ENCODE peak calls at places on chromosomes 1 and 21, in four cellular contexts. One of them, this sample, is unnamed.

GRCh38 chr21:45975017-45975595 is 6.5 kb upstream of the COL6A1 start:
- DNase-seq in HepG2: no peak
- DNase-seq in K562: no peak
- DNase-seq in GM12878: no peak
- DNase-seq in this sample: no peak

GRCh38 chr1:18211764-18212163 is 104.2 kb downstream of the IGSF21 start:
- DNase-seq in HepG2: no peak
- DNase-seq in K562: no peak
- DNase-seq in GM12878: no peak
- DNase-seq in this sample: no peak

GRCh38 chr1:243508303-243508713 is 252.5 kb downstream of the SDCCAG8 start:
- DNase-seq in HepG2: no peak
- DNase-seq in K562: no peak
- DNase-seq in GM12878: no peak
- DNase-seq in this sample: no peak

GRCh38 chr1:247322849-247323586 is 8.6 kb downstream of the ZNF496 start:
- DNase-seq in HepG2: no peak
- DNase-seq in K562: no peak
- DNase-seq in GM12878: no peak
- DNase-seq in this sample: no peak

GRCh38 chr1:109482796-109483638 is 688 bp upstream of the ATXN7L2 start:
- DNase-seq in HepG2: no peak
- DNase-seq in K562: peak
- DNase-seq in GM12878: no peak
- DNase-seq in this sample: peak

GRCh38 chr1:227894306-227894721 is 53.4 kb downstream of the WNT9A start:
- DNase-seq in HepG2: no peak
- DNase-seq in K562: no peak
- DNase-seq in GM12878: no peak
- DNase-seq in this sample: no peak

GRCh38 chr21:39390212-39390765 is 41.4 kb upstream of the HMGN1 start:
- DNase-seq in HepG2: no peak
- DNase-seq in K562: no peak
- DNase-seq in GM12878: no peak
- DNase-seq in this sample: no peak

GRCh38 chr1:24156542-24157260 is 13.8 kb upstream of the IL22RA1 start:
- DNase-seq in HepG2: no peak
- DNase-seq in K562: no peak
- DNase-seq in GM12878: no peak
- DNase-seq in this sample: no peak

GRCh38 chr1:151832318-151832984 is 849 bp upstream of the RORC start:
- DNase-seq in HepG2: peak
- DNase-seq in K562: no peak
- DNase-seq in GM12878: no peak
- DNase-seq in this sample: no peak

GRCh38 chr1:241109039-241109438 is 248.0 kb downstream of the RGS7 start:
- DNase-seq in HepG2: no peak
- DNase-seq in K562: no peak
- DNase-seq in GM12878: no peak
- DNase-seq in this sample: no peak

GRCh38 chr1:162500805-162501204 is 3.2 kb downstream of the UHMK1 start:
- DNase-seq in HepG2: no peak
- DNase-seq in K562: no peak
- DNase-seq in GM12878: no peak
- DNase-seq in this sample: no peak

GRCh38 chr1:52756020-52756419 is 29.8 kb downstream of the ZYG11B start:
- DNase-seq in HepG2: no peak
- DNase-seq in K562: no peak
- DNase-seq in GM12878: no peak
- DNase-seq in this sample: no peak

GRCh38 chr1:24903955-24904730 is 25.9 kb downstream of the RUNX3 start:
- DNase-seq in HepG2: no peak
- DNase-seq in K562: no peak
- DNase-seq in GM12878: no peak
- DNase-seq in this sample: no peak

GRCh38 chr1:246454655-246455054 is 52.4 kb downstream of the SMYD3 start:
- DNase-seq in HepG2: no peak
- DNase-seq in K562: no peak
- DNase-seq in GM12878: no peak
- DNase-seq in this sample: no peak

GRCh38 chr1:109769335-109770078 is 5.8 kb upstream of the EPS8L3 start:
- DNase-seq in HepG2: no peak
- DNase-seq in K562: no peak
- DNase-seq in GM12878: no peak
- DNase-seq in this sample: no peak

GRCh38 chr1:223143760-223144248 is 756 bp upstream of the TLR5 start:
- DNase-seq in HepG2: no peak
- DNase-seq in K562: peak
- DNase-seq in GM12878: peak
- DNase-seq in this sample: no peak

GRCh38 chr1:98949606-98950005 is 55.1 kb downstream of the PLPPR5 start:
- DNase-seq in HepG2: no peak
- DNase-seq in K562: no peak
- DNase-seq in GM12878: no peak
- DNase-seq in this sample: no peak

GRCh38 chr1:154219511-154219910 is 1.2 kb upstream of the UBAP2L start:
- DNase-seq in HepG2: peak
- DNase-seq in K562: peak
- DNase-seq in GM12878: no peak
- DNase-seq in this sample: no peak

GRCh38 chr1:96643519-96643918 is 78.1 kb upstream of the PTBP2 start:
- DNase-seq in HepG2: no peak
- DNase-seq in K562: no peak
- DNase-seq in GM12878: no peak
- DNase-seq in this sample: no peak

GRCh38 chr1:26922201-26922729 is 722 bp downstream of the NUDC start:
- DNase-seq in HepG2: no peak
- DNase-seq in K562: peak
- DNase-seq in GM12878: no peak
- DNase-seq in this sample: no peak

GRCh38 chr1:14661220-14661619 is 62.7 kb downstream of the KAZN start:
- DNase-seq in HepG2: no peak
- DNase-seq in K562: no peak
- DNase-seq in GM12878: no peak
- DNase-seq in this sample: no peak

GRCh38 chr1:227885135-227885647 is 62.5 kb downstream of the WNT9A start:
- DNase-seq in HepG2: no peak
- DNase-seq in K562: no peak
- DNase-seq in GM12878: no peak
- DNase-seq in this sample: no peak

GRCh38 chr1:198605880-198606458 is 32.9 kb upstream of the PTPRC start:
- DNase-seq in HepG2: no peak
- DNase-seq in K562: no peak
- DNase-seq in GM12878: no peak
- DNase-seq in this sample: no peak

GRCh38 chr1:39026947-39027507 is 877 bp downstream of the NDUFS5 start:
- DNase-seq in HepG2: no peak
- DNase-seq in K562: no peak
- DNase-seq in GM12878: no peak
- DNase-seq in this sample: no peak

GRCh38 chr1:90246069-90246468 is 251.2 kb downstream of the ZNF326 start:
- DNase-seq in HepG2: peak
- DNase-seq in K562: no peak
- DNase-seq in GM12878: no peak
- DNase-seq in this sample: no peak

GRCh38 chr1:53078333-53079101 is 16.5 kb downstream of the PODN start:
- DNase-seq in HepG2: no peak
- DNase-seq in K562: no peak
- DNase-seq in GM12878: no peak
- DNase-seq in this sample: no peak

GRCh38 chr1:98985687-98986086 is 19.0 kb downstream of the PLPPR5 start:
- DNase-seq in HepG2: no peak
- DNase-seq in K562: no peak
- DNase-seq in GM12878: no peak
- DNase-seq in this sample: no peak

GRCh38 chr1:174976436-174977107 is 23.2 kb upstream of the CACYBP start:
- DNase-seq in HepG2: no peak
- DNase-seq in K562: peak
- DNase-seq in GM12878: no peak
- DNase-seq in this sample: no peak

GRCh38 chr1:243416510-243416909 is 160.7 kb downstream of the SDCCAG8 start:
- DNase-seq in HepG2: no peak
- DNase-seq in K562: no peak
- DNase-seq in GM12878: no peak
- DNase-seq in this sample: no peak

GRCh38 chr1:36384542-36385409 is 948 bp downstream of the STK40 start:
- DNase-seq in HepG2: peak
- DNase-seq in K562: peak
- DNase-seq in GM12878: no peak
- DNase-seq in this sample: peak

GRCh38 chr21:20451051-20451450 is 547.2 kb upstream of the NCAM2 start:
- DNase-seq in HepG2: no peak
- DNase-seq in K562: no peak
- DNase-seq in GM12878: no peak
- DNase-seq in this sample: no peak

GRCh38 chr1:8563944-8564537 is 246.1 kb downstream of the SLC45A1 start:
- DNase-seq in HepG2: peak
- DNase-seq in K562: no peak
- DNase-seq in GM12878: no peak
- DNase-seq in this sample: no peak

GRCh38 chr1:22826630-22827580 is 116.3 kb downstream of the EPHB2 start:
- DNase-seq in HepG2: no peak
- DNase-seq in K562: no peak
- DNase-seq in GM12878: no peak
- DNase-seq in this sample: no peak

GRCh38 chr1:226708342-226708780 is 30.7 kb downstream of the ITPKB start:
- DNase-seq in HepG2: no peak
- DNase-seq in K562: no peak
- DNase-seq in GM12878: no peak
- DNase-seq in this sample: no peak
- TF ChIP-seq TARDBP in HepG2: no peak
- TF ChIP-seq TARDBP in K562: no peak
- TF ChIP-seq TARDBP in GM12878: no peak
- TF ChIP-seq TARDBP in this sample: no peak

DNA sequence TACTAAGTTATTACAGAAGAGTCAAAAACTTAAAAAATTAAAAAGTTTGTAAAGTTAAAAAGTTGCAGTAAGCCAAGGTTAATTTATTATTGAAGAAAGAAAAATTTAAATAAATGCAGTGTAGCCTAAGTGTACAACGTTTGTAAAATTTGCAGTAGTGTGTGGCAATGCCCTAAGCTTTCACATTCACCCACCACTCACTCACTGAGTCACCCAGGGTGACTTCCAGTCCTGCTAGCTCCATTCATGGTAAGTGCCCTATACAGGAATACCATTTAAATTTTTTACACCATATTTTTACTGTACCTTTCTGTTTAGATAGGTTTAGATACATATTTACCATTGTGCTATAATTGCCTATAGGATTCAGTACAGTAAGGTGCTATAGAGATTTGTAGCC is 88.6 kb downstream of the CTH start:
- DNase-seq in HepG2: no peak
- DNase-seq in K562: no peak
- DNase-seq in GM12878: no peak
- DNase-seq in this sample: no peak
- TF ChIP-seq SP1 in HepG2: no peak
- TF ChIP-seq SP1 in K562: no peak
- TF ChIP-seq SP1 in GM12878: no peak
- TF ChIP-seq SP1 in this sample: no peak

DNA sequence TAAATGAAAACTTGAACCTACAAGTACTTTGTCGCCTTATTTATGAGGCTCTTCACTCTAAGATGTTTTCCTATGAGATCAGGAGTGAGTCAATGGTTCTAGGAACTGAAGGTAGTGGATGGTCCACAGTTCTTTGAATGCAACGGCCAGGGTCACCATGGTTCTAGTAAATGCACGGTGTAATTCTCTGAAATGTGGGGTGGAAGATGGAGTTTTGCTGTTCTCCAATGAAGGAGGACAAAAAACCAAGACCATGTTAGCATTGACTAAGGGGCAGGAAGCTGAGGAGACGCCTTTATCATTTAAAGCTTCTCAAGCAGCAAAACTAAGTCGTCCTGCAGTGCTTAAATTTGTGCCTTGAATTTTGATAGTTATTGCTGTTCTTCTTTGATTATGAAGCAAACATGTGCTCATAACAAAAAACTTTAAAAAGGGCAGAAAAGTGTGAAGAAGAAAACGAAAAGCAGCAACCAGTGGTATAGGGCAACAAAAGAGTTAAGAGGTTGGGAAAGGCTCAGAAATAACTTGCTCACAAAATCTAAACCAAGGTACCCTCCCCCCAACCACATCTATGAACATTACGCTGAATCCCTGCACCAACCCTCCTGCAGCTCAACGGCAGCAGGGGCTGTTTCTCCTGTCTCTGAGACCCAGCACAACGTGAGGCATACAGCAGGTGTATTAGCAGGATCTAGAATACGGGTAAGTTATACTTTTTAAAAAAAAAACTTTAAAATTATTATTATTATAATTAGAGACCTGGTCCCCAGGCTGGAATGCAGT is 85.0 kb downstream of the MRPL37 start:
- DNase-seq in HepG2: no peak
- DNase-seq in K562: peak
- DNase-seq in GM12878: no peak
- DNase-seq in this sample: no peak
- TF ChIP-seq TARDBP in HepG2: no peak
- TF ChIP-seq TARDBP in K562: no peak
- TF ChIP-seq TARDBP in GM12878: no peak
- TF ChIP-seq TARDBP in this sample: no peak

DNA sequence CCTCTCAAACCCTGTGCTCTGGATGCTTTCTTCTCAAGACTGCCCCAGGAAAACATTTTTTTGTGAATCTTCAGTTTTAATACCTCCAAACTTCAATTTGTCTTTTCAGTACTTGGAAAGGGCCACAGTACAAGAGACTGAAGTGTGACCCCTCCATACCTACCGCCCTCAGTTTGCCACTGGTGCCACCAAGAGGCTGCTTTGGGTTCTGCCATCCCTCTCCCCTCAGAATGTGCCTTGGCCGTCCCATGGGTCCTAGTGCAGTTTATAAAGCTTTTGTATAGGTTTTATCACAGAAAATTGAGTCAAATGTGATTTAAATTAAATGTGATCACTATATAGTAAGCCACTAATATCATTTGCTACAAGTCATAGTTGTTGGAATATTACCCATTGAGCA is 60.8 kb upstream of the PGD start:
- DNase-seq in HepG2: peak
- DNase-seq in K562: peak
- DNase-seq in GM12878: no peak
- DNase-seq in this sample: peak
- TF ChIP-seq SP1 in HepG2: no peak
- TF ChIP-seq SP1 in K562: no peak
- TF ChIP-seq SP1 in GM12878: no peak
- TF ChIP-seq SP1 in this sample: no peak

DNA sequence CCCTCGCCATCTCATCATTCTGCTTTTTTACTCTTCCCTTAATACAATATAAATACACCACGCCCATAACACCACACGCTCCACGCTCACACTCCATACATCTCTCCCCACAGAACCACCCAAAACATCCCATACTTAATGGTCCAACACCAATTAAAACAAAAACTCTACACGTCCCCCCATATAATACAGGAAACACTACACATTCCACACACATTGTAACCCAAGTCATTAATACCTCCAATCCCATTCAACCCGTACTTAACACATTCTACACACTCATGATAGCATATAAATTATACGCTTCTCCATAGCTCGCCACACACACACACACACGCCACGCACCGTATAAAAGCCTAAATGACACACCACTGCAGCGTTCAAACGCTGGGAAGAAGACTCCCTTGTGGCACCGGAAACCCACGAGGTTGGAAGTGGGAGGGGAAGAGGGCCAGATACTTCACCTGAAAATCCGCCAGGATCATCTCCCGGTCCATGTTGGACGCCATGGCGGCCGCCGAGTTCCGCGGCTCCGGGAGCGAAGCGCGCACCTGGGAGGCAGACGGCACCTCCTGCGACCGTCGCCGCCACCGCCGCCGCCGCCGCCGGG is 659 bp downstream of the FAF1 start:
- DNase-seq in HepG2: peak
- DNase-seq in K562: peak
- DNase-seq in GM12878: no peak
- DNase-seq in this sample: peak
- TF ChIP-seq TARDBP in HepG2: no peak
- TF ChIP-seq TARDBP in K562: peak
- TF ChIP-seq TARDBP in GM12878: no peak
- TF ChIP-seq TARDBP in this sample: no peak